ENCODE peak calls at places on chromosomes 2 and 18, in four cellular contexts. D, G, Z and W are unnamed samples.

GRCh38 chr2:23690421-23691105 is 236.4 kb downstream of the ATAD2B start:
- DNase-seq in Z (no peak), D (no peak), G (no peak), W (no peak)

GRCh38 chr2:86613515-86613914 is 10.2 kb downstream of the RNF103 start:
- DNase-seq in D (no peak), Z (no peak), G (no peak), W (no peak)

GRCh38 chr2:242046184-242046826 is 176.8 kb downstream of the RTP5 start:
- DNase-seq in Z (no peak), D (no peak), G (no peak), W (no peak)

GRCh38 chr2:217853961-217854360 is 148.8 kb downstream of the TNS1 start:
- DNase-seq in D (no peak), Z (no peak), G (no peak), W (no peak)

GRCh38 chr2:107584577-107584976 is 242.1 kb upstream of the RGPD4 start:
- DNase-seq in G (no peak), D (no peak), Z (no peak), W (no peak)

GRCh38 chr2:14626873-14627272 is 5.6 kb upstream of the LRATD1 start:
- DNase-seq in D (no peak), G (peak; percentile 42), Z (no peak), W (no peak)

GRCh38 chr18:78376036-78376435 is 603.6 kb upstream of the SALL3 start:
- DNase-seq in G (no peak), Z (no peak), D (no peak), W (no peak)

GRCh38 chr2:58913082-58913726 is 672.1 kb upstream of the FANCL start:
- DNase-seq in G (no peak), Z (no peak), D (no peak), W (no peak)

GRCh38 chr2:16139663-16140610 is 199.6 kb downstream of the MYCN start:
- DNase-seq in Z (no peak), G (peak; percentile 6), D (no peak), W (no peak)

GRCh38 chr2:29662841-29663240 is 258.5 kb downstream of the ALK start:
- DNase-seq in G (no peak), D (no peak), Z (no peak), W (no peak)

GRCh38 chr2:228771719-228772254 is 499.3 kb downstream of the PID1 start:
- DNase-seq in Z (no peak), G (no peak), D (no peak), W (no peak)

GRCh38 chr18:33844232-33844631 is 266.2 kb downstream of the ASXL3 start:
- DNase-seq in G (no peak), D (no peak), Z (no peak), W (no peak)

GRCh38 chr2:222057249-222058073 is 241.3 kb downstream of the PAX3 start:
- DNase-seq in G (no peak), Z (no peak), D (peak; percentile 21), W (no peak)

GRCh38 chr18:35443434-35443833 is 54.3 kb downstream of the INO80C start:
- DNase-seq in G (no peak), D (no peak), Z (no peak), W (no peak)

GRCh38 chr2:165015052-165015642 is 59.8 kb upstream of the SLC38A11 start:
- DNase-seq in D (peak; percentile 72), Z (peak; percentile 15), G (peak; percentile 62), W (peak; percentile 65)

GRCh38 chr2:173358617-173359016 is 3.9 kb downstream of the CDCA7 start:
- DNase-seq in G (no peak), Z (no peak), D (no peak), W (no peak)

GRCh38 chr2:13662055-13662454 is 945.3 kb downstream of the TRIB2 start:
- DNase-seq in G (no peak), Z (no peak), D (no peak), W (no peak)

GRCh38 chr2:5867045-5867444 is 174.9 kb downstream of the SOX11 start:
- DNase-seq in G (no peak), D (no peak), Z (no peak), W (no peak)

GRCh38 chr2:219495531-219496122 is 3.1 kb upstream of the GMPPA start:
- DNase-seq in Z (peak; percentile 48), D (peak; percentile 83), G (no peak), W (peak; percentile 62)

GRCh38 chr2:9020267-9020666 is 16.8 kb upstream of the MBOAT2 start:
- DNase-seq in Z (no peak), D (no peak), G (no peak), W (no peak)

GRCh38 chr2:107936427-107937359 is 49.6 kb upstream of the SLC5A7 start:
- DNase-seq in Z (no peak), D (no peak), G (no peak), W (no peak)

GRCh38 chr2:33419548-33420255 is 56.7 kb upstream of the RASGRP3 start:
- DNase-seq in G (no peak), Z (no peak), D (no peak), W (no peak)

DNA sequence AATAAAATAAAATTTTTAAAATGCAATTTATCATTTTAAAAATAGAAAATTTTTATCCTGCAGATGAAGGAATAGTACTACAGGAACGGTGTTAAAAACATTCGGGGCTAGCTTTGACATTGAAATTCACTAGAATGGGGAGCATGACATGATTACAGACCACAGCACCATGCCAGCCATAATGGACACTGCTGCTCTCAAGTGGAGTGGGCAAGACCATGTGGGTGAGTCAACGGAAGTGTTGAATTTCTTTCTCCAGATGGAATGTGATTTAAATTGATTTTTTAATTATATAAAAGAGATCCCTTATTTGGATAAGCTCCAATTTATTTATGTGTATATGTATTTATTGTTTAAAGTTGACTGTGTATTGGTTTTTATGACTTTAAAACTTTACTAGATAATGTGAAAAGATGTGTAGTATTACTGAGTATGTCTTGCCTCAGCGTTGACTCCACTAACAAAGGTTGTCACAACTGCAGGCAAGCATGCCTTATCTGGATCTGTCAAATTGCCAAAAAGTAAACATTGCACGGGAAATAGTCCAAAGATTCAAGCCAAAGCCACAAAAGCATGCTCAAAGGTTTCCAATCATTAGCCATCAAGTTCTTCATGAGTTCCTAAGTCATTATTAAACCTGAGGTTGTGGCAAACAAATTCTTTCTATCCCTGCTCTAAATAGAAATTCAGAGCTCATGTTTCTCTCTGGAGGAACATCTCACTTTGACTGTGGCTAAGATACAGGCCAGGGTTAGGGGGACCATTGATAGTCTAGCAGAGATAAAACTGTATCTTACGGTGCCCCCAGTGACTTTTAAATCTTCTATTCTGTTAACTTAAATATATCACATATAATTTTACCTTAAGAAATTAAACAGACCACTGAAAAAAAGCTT is 536.9 kb downstream of the TMX3 start:
- DNase-seq in D (no peak), G (no peak), Z (no peak), W (no peak)
- H3K27ac ChIP-seq in D (no peak overlapping the region), G (no peak overlapping the region), Z (no peak overlapping the region), W (no peak overlapping the region)

GRCh38 chr2:96321230-96322103 is 3.6 kb upstream of the ITPRIPL1 start:
- DNase-seq in D (peak; percentile 93), G (peak; percentile 42), Z (peak; percentile 82), W (peak; percentile 71)
- H3K27ac ChIP-seq in D (peak overlapping the region; percentile 41), G (no peak overlapping the region), Z (peak overlapping the region; percentile 72), W (peak overlapping the region; percentile 69)

GRCh38 chr2:69754633-69755032 is 12.7 kb downstream of the ANXA4 start:
- DNase-seq in G (no peak), Z (no peak), D (no peak), W (no peak)

GRCh38 chr2:69744456-69744855 is 2.5 kb downstream of the ANXA4 start:
- DNase-seq in D (no peak), Z (no peak), G (no peak), W (no peak)

GRCh38 chr2:69753659-69754350 is 11.9 kb downstream of the ANXA4 start:
- DNase-seq in D (no peak), Z (no peak), G (no peak), W (no peak)

GRCh38 chr2:69755862-69756467 is 14.0 kb downstream of the ANXA4 start:
- DNase-seq in Z (no peak), G (no peak), D (no peak), W (peak; percentile 31)

GRCh38 chr2:69750246-69750645 is 8.3 kb downstream of the ANXA4 start:
- DNase-seq in Z (no peak), G (no peak), D (no peak), W (no peak)
- H3K27ac ChIP-seq in Z (no peak overlapping the region), G (no peak overlapping the region), D (no peak overlapping the region), W (no peak overlapping the region)

DNA sequence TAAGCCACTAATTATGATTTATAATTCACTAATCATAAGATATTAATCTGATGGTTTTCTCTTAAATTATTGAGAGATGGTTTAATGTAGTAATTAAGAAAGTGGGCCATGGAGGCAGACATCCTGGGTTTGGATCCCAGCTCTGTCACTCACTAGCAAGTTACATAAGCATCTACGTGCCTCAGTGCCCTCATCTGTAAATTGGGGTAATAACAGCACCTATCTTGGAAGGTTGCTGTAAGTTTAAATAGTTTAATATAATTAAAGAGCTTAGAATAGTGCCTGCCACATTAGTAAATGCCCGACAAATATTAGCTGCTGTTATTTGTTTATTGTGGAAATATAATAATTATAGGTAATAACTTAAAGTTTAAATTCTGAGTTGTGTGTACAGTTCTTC is 30.9 kb downstream of the BABAM2 start:
- DNase-seq in D (no peak), Z (no peak), G (no peak), W (no peak)
- H3K27ac ChIP-seq in D (no peak overlapping the region), Z (no peak overlapping the region), G (no peak overlapping the region), W (no peak overlapping the region)

DNA sequence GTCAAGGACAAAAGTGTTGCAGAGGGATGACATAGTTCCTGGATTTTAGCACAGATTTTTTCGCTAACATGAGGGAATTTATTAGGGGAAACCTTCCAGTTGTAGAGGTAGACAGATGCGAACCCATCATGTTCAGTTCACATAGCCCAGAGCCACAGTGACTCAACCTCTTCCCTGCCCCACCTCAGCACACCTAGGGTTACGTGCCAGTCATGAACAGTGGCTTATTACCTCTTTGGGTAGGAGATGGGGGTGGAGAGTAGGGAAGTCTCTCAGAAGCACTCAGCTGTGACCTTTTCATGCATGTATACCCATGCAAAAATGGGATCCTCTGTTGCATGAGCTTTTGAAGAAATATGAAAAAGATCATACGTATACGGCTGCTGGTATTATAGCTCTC is 4.7 kb downstream of the TANC1 start:
- DNase-seq in D (no peak), Z (no peak), G (no peak), W (no peak)
- H3K27ac ChIP-seq in D (no peak overlapping the region), Z (no peak overlapping the region), G (peak overlapping the region; percentile 3), W (no peak overlapping the region)

DNA sequence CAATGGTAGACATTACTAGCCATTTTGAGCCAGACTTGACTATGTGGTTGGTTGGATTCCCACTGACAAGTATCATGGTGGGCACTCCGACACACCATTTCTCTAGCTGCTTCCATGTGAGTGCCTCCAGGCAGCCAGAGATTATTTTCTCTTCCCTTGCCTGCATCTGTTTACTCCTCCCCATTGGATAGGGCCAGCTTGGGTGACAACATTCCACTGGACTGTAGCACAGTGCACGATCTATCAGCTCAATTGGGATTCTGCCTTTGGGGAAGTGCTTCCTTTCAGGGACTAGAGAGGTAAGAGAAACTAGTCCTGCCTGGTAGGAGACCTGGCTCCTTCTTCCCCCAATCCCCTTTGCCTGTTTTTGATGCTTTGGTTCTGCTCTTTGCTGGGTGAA is 49.0 kb upstream of the MAP4K3 start:
- DNase-seq in G (no peak), D (no peak), Z (no peak), W (no peak)
- H3K27ac ChIP-seq in G (no peak overlapping the region), D (no peak overlapping the region), Z (no peak overlapping the region), W (no peak overlapping the region)